ENCODE peak calls at places on chromosomes 3 and 15, in ten cellular contexts. O is sigmoid colon, A is A549, K is upper lobe of right lung, P is cardiac muscle cell, G is AG10803, Q is mucosa of descending colon, J is astrocyte of the spinal cord, X is epithelial cell of esophagus, U is heart right ventricle. M is an unnamed sample.

GRCh38 chr3:42660131-42660715 is 6.7 kb downstream of the ZBTB47 start:
- DNase-seq in O (peak; percentile 68), A (no peak), K (no peak), P (no peak), G (no peak), Q (no peak), J (no peak), X (no peak), U (no peak), M (no peak)

GRCh38 chr3:121626495-121626894 is 33.3 kb downstream of the FBXO40 start:
- DNase-seq in O (no peak), A (no peak), K (no peak), P (no peak), G (no peak), Q (no peak), J (no peak), X (no peak), U (no peak), M (no peak)

GRCh38 chr3:54488297-54488696 is 365.9 kb downstream of the CACNA2D3 start:
- DNase-seq in O (no peak), A (no peak), K (no peak), P (no peak), G (no peak), Q (no peak), J (no peak), X (no peak), U (no peak), M (no peak)

GRCh38 chr3:12590096-12590495 is 33.2 kb downstream of the MKRN2 start:
- DNase-seq in O (no peak), A (no peak), K (no peak), P (no peak), G (no peak), Q (no peak), J (no peak), X (no peak), U (no peak), M (no peak)

GRCh38 chr15:43930079-43930478 is 103.3 kb downstream of the WDR76 start:
- DNase-seq in O (no peak), A (no peak), K (no peak), P (peak; percentile 50), G (peak; percentile 31), Q (no peak), J (peak; percentile 77), X (peak; percentile 8), U (no peak), M (peak; percentile 48)

GRCh38 chr3:33075996-33076395 is 20.9 kb downstream of the GLB1 start:
- DNase-seq in O (no peak), A (no peak), K (no peak), P (no peak), G (peak; percentile 78), Q (no peak), J (no peak), X (no peak), U (no peak), M (peak; percentile 90)

GRCh38 chr3:63477494-63478129 is 174.9 kb upstream of the SNTN start:
- DNase-seq in O (no peak), A (peak; percentile 0), K (no peak), P (no peak), G (no peak), Q (no peak), J (no peak), X (no peak), U (no peak), M (no peak)

GRCh38 chr15:71397377-71397776 is 282.1 kb downstream of the THSD4 start:
- DNase-seq in O (no peak), A (peak; percentile 43), K (peak; percentile 70), P (no peak), G (peak; percentile 25), Q (peak; percentile 44), J (no peak), X (peak; percentile 30), U (no peak), M (peak; percentile 49)

GRCh38 chr3:184145120-184145524 is 10.0 kb downstream of the EIF2B5 start:
- DNase-seq in O (no peak), A (peak; percentile 62), K (peak; percentile 66), P (peak; percentile 52), G (peak; percentile 48), Q (peak; percentile 56), J (peak; percentile 48), X (peak; percentile 87), U (peak; percentile 49), M (peak; percentile 76)

GRCh38 chr3:142560118-142560517 is 18.4 kb downstream of the ATR start:
- DNase-seq in O (no peak), A (no peak), K (no peak), P (no peak), G (no peak), Q (no peak), J (no peak), X (no peak), U (no peak), M (no peak)

GRCh38 chr3:52432225-52432624 is 12.7 kb downstream of the SEMA3G start:
- DNase-seq in O (peak; percentile 33), A (no peak), K (peak; percentile 37), P (no peak), G (no peak), Q (no peak), J (no peak), X (no peak), U (no peak), M (no peak)

GRCh38 chr15:47972738-47973137 is 148.1 kb upstream of the SLC24A5 start:
- DNase-seq in O (no peak), A (no peak), K (no peak), P (no peak), G (no peak), Q (no peak), J (no peak), X (no peak), U (no peak), M (no peak)

GRCh38 chr3:178067721-178068120 is 468.5 kb upstream of the KCNMB2 start:
- DNase-seq in O (no peak), A (no peak), K (no peak), P (no peak), G (peak; percentile 79), Q (no peak), J (no peak), X (peak; percentile 7), U (no peak), M (peak; percentile 84)

GRCh38 chr15:77632760-77633133 is at the start of gene LINGO1:
- DNase-seq in O (no peak), A (peak; percentile 37), K (no peak), P (peak; percentile 71), G (no peak), Q (no peak), J (no peak), X (peak; percentile 24), U (peak; percentile 32), M (no peak)

GRCh38 chr15:90872481-90873184 is 4.2 kb downstream of the FURIN start:
- DNase-seq in O (no peak), A (peak; percentile 61), K (no peak), P (no peak), G (peak; percentile 71), Q (no peak), J (peak; percentile 84), X (peak; percentile 82), U (no peak), M (peak; percentile 73)

GRCh38 chr3:21310176-21310575 is 440.8 kb downstream of the ZNF385D start:
- DNase-seq in O (no peak), A (no peak), K (no peak), P (no peak), G (no peak), Q (no peak), J (no peak), X (no peak), U (no peak), M (peak; percentile 21)

GRCh38 chr3:107543666-107544065 is 20.9 kb downstream of the BBX start:
- DNase-seq in O (no peak), A (peak; percentile 51), K (no peak), P (peak; percentile 4), G (no peak), Q (no peak), J (no peak), X (peak; percentile 27), U (no peak), M (peak; percentile 20)

GRCh38 chr3:120442975-120443517 is 7.7 kb downstream of the FSTL1 start:
- DNase-seq in O (no peak), A (no peak), K (no peak), P (peak; percentile 23), G (no peak), Q (no peak), J (no peak), X (no peak), U (no peak), M (no peak)
- TF ChIP-seq CTCF in O (no peak), A (peak; percentile 39), K (peak; percentile 21), P (peak; percentile 41), G (peak; percentile 51), Q (no peak), J (peak; percentile 59), X (peak; percentile 26), U (peak; percentile 8), M (peak; percentile 37)

GRCh38 chr15:94845391-94845718 is 614.0 kb downstream of the MCTP2 start:
- DNase-seq in O (no peak), A (no peak), K (no peak), P (no peak), G (no peak), Q (no peak), J (no peak), X (no peak), U (no peak), M (no peak)
- H3K4me3 ChIP-seq in O (peak overlapping the region; percentile 43), A (no peak overlapping the region), K (peak overlapping the region; percentile 45), P (peak overlapping the region; percentile 37), G (peak overlapping the region; percentile 9), Q (no peak overlapping the region), J (peak overlapping the region; percentile 26), X (no peak overlapping the region), U (no peak overlapping the region), M (no peak overlapping the region)

GRCh38 chr15:75202251-75203016 is 752 bp downstream of the C15orf39 start:
- DNase-seq in O (peak; percentile 91), A (peak; percentile 72), K (peak; percentile 91), P (peak; percentile 71), G (peak; percentile 85), Q (peak; percentile 90), J (peak; percentile 59), X (peak; percentile 66), U (peak; percentile 66), M (peak; percentile 73)
- TF ChIP-seq CTCF in O (peak; percentile 4), A (peak; percentile 53), K (no peak), P (no peak), G (no peak), Q (no peak), J (no peak), X (no peak), U (peak; percentile 31), M (peak; percentile 6)

GRCh38 chr15:31330111-31330785 is 3.6 kb downstream of the KLF13 start:
- DNase-seq in O (no peak), A (no peak), K (peak; percentile 57), P (no peak), G (no peak), Q (no peak), J (no peak), X (no peak), U (no peak), M (no peak)

GRCh38 chr15:31328425-31328998 is 1.9 kb downstream of the KLF13 start:
- DNase-seq in O (no peak), A (peak; percentile 30), K (no peak), P (no peak), G (peak; percentile 31), Q (no peak), J (peak; percentile 23), X (peak; percentile 39), U (no peak), M (no peak)

GRCh38 chr15:31330836-31331235 is 4.2 kb downstream of the KLF13 start:
- DNase-seq in O (no peak), A (no peak), K (peak; percentile 77), P (no peak), G (no peak), Q (no peak), J (no peak), X (no peak), U (peak; percentile 48), M (no peak)

GRCh38 chr15:31328999-31329639 is 2.5 kb downstream of the KLF13 start:
- DNase-seq in O (peak; percentile 74), A (no peak), K (peak; percentile 87), P (no peak), G (no peak), Q (peak; percentile 85), J (no peak), X (peak; percentile 32), U (no peak), M (no peak)

GRCh38 chr15:31329640-31330010 is 3.0 kb downstream of the KLF13 start:
- DNase-seq in O (no peak), A (no peak), K (no peak), P (no peak), G (no peak), Q (no peak), J (no peak), X (no peak), U (no peak), M (no peak)
- H3K4me3 ChIP-seq in O (peak overlapping the region; percentile 84), A (no peak overlapping the region), K (peak overlapping the region; percentile 88), P (peak overlapping the region; percentile 95), G (peak overlapping the region; percentile 27), Q (no peak overlapping the region), J (peak overlapping the region; percentile 57), X (peak overlapping the region; percentile 66), U (peak overlapping the region; percentile 94), M (peak overlapping the region; percentile 81)

M was measured in fibroblast of the aortic adventitia.